ENCODE peak calls at places on chromosome 6, in six cellular contexts. B is activated B cell treated with CpG ODN at 0.5 μM for 24 hours, L is fibroblast of lung, P is RWPE1, H is B cell, V is GM06990. Z is an unnamed sample.

GRCh38 chr6:30272032-30272431 is 54.7 kb upstream of the TRIM39 start:
- DNase-seq in B (no peak), H (no peak), P (no peak), L (no peak), V (no peak), Z (no peak)

GRCh38 chr6:73002588-73002987 is 222.7 kb downstream of the KHDC1L start:
- DNase-seq in P (no peak), L (no peak), V (no peak), B (no peak), H (no peak), Z (no peak)

GRCh38 chr6:100664274-100665040 is 199.7 kb upstream of the SIM1 start:
- DNase-seq in P (peak), V (peak), L (peak), B (no peak), H (no peak), Z (peak)

GRCh38 chr6:116405663-116406329 is 35.0 kb downstream of the DSE start:
- DNase-seq in B (no peak), V (no peak), P (no peak), H (no peak), L (peak), Z (peak)

GRCh38 chr6:7042056-7042653 is 65.6 kb upstream of the RREB1 start:
- DNase-seq in L (peak), H (no peak), P (no peak), V (no peak), B (no peak), Z (no peak)

GRCh38 chr6:170449835-170450753 is 103.0 kb downstream of the PSMB1 start:
- DNase-seq in P (no peak), H (no peak), L (no peak), B (no peak), V (no peak), Z (no peak)

GRCh38 chr6:125947581-125947980 is 9.0 kb upstream of the HINT3 start:
- DNase-seq in V (no peak), B (no peak), P (peak), L (peak), H (no peak), Z (peak)

GRCh38 chr6:143513410-143513809 is 1.9 kb upstream of the FUCA2 start:
- DNase-seq in V (no peak), P (peak), B (no peak), H (peak), L (no peak), Z (no peak)

GRCh38 chr6:43708857-43709653 is 21.5 kb upstream of the MRPS18A start:
- DNase-seq in P (peak), L (peak), B (no peak), V (no peak), H (no peak), Z (peak)

GRCh38 chr6:140364916-140365315 is 990.5 kb upstream of the CITED2 start:
- DNase-seq in P (no peak), V (no peak), H (no peak), B (no peak), L (no peak), Z (no peak)

GRCh38 chr6:8108031-8108660 is 5.8 kb upstream of the EEF1E1 start:
- DNase-seq in B (no peak), V (no peak), P (peak), H (no peak), L (peak), Z (peak)

GRCh38 chr6:16450821-16451220 is 212.4 kb downstream of the GMPR start:
- DNase-seq in L (peak), B (no peak), V (no peak), H (no peak), P (no peak), Z (peak)

GRCh38 chr6:156727715-156728385 is 49.3 kb upstream of the ARID1B start:
- DNase-seq in B (no peak), P (no peak), H (no peak), L (no peak), V (no peak), Z (no peak)

GRCh38 chr6:13924146-13924948 is 405 bp upstream of the RNF182 start:
- DNase-seq in B (peak), V (peak), P (no peak), H (no peak), L (peak), Z (peak)

GRCh38 chr6:88586371-88587157 is 376.9 kb downstream of the RNGTT start:
- DNase-seq in B (no peak), P (no peak), V (no peak), H (no peak), L (peak), Z (peak)

GRCh38 chr6:81806793-81807565 is 54.5 kb upstream of the TENT5A start:
- DNase-seq in L (no peak), H (no peak), P (peak), B (no peak), V (no peak), Z (no peak)

DNA sequence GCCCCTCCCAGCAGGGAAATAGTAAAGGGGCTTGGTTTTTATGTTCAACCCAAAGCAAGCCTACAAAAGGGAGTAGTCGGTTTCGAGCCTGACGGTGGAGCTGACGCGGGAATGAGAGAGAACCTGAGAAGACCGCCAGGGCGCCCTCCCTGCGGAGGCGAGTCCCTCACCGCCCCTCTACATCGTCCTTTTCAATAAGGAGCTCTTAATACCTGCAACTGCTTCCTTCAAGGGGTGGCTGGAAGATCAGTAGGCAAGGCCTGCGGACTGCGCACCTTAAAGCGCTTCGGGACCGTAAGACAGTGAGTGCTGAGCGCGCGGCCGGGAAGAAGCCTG is 709 bp upstream of the ZNF76 start:
- DNase-seq in B (no peak), P (peak), L (peak), H (peak), V (no peak), Z (no peak)
- TF ChIP-seq CTCF in B (no peak), P (no peak), L (no peak), H (peak), V (no peak), Z (peak)

GRCh38 chr6:12115001-12115400 is 102.9 kb downstream of the HIVEP1 start:
- DNase-seq in H (no peak), B (no peak), L (no peak), V (no peak), P (no peak), Z (no peak)

GRCh38 chr6:12111271-12111670 is 99.2 kb downstream of the HIVEP1 start:
- DNase-seq in H (no peak), V (no peak), L (peak), B (no peak), P (no peak), Z (no peak)

GRCh38 chr6:12112540-12113189 is 100.6 kb downstream of the HIVEP1 start:
- DNase-seq in H (peak), B (no peak), P (no peak), L (peak), V (peak), Z (no peak)

GRCh38 chr6:12114055-12114503 is 102.0 kb downstream of the HIVEP1 start:
- DNase-seq in H (peak), P (no peak), V (peak), B (no peak), L (no peak), Z (no peak)

DNA sequence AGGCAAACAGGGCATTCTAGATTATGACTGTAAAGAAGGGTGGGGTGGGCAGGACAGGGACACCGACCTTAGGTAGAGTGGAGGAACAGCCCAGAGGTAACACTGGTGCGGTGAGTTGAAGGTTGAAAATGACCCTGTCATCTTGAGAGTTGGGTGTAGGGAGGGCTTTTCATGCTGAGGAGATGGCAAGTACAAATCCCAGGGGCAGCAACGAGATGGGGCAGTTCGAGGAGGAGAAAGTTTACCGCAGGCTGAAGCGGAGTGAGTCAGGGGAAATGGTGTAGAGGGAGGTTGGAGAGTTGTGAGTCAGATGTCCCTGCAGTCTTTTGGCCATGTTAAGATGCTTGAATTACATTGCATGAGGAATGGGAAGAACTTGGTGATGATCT is 101.1 kb downstream of the HIVEP1 start:
- DNase-seq in L (peak), V (peak), B (no peak), P (peak), H (peak), Z (peak)
- TF ChIP-seq CTCF in L (no peak), V (no peak), B (no peak), P (no peak), H (no peak), Z (no peak)

GRCh38 chr6:136538836-136539235 is 11.4 kb downstream of the MAP7 start:
- DNase-seq in H (no peak), B (no peak), P (no peak), V (no peak), L (no peak), Z (no peak)

GRCh38 chr6:136541395-136541794 is 8.8 kb downstream of the MAP7 start:
- DNase-seq in V (no peak), B (no peak), P (no peak), L (no peak), H (no peak), Z (no peak)

GRCh38 chr6:136535880-136536620 is 14.2 kb downstream of the MAP7 start:
- DNase-seq in V (no peak), H (no peak), P (no peak), B (no peak), L (no peak), Z (no peak)

GRCh38 chr6:136544326-136544725 is 5.9 kb downstream of the MAP7 start:
- DNase-seq in H (no peak), L (no peak), V (no peak), P (no peak), B (no peak), Z (no peak)

GRCh38 chr6:136539967-136540366 is 10.3 kb downstream of the MAP7 start:
- DNase-seq in B (no peak), H (no peak), P (no peak), V (no peak), L (no peak), Z (no peak)
- TF ChIP-seq CTCF in B (no peak), H (no peak), P (no peak), V (no peak), L (no peak), Z (no peak)

GRCh38 chr6:42569102-42570028 is 5.5 kb downstream of the UBR2 start:
- DNase-seq in P (peak), V (no peak), H (no peak), B (no peak), L (peak), Z (peak)

GRCh38 chr6:42571611-42572342 is 7.9 kb downstream of the UBR2 start:
- DNase-seq in H (no peak), L (no peak), P (no peak), V (no peak), B (no peak), Z (no peak)

GRCh38 chr6:42566614-42567208 is 2.9 kb downstream of the UBR2 start:
- DNase-seq in V (no peak), P (no peak), B (no peak), L (no peak), H (no peak), Z (no peak)

DNA sequence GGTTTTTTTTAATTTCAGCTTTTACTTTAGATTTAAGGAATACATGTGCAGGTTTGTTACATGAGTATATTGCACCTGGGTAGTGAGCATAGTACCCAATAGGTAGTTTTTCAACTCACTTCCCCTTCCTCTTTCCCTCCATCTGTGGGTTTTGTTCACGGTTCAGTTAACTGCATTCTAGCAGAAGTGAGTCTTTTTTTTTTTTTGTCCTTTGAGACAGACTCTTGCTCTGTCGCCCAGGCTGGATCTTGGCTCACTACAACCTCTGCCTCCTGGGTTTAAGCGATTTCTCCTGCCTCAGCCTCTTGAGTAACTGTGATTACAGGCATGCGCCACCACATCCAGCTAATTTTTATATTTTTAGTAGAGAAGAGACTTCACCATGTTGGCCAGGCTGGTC is 8.7 kb downstream of the UBR2 start:
- DNase-seq in H (peak), V (peak), L (no peak), B (peak), P (no peak), Z (no peak)
- TF ChIP-seq CTCF in H (no peak), V (no peak), L (no peak), B (no peak), P (no peak), Z (no peak)

GRCh38 chr6:86615299-86615698 is 322.0 kb upstream of the HTR1E start:
- DNase-seq in P (no peak), L (no peak), B (no peak), V (no peak), H (no peak), Z (no peak)

GRCh38 chr6:86619428-86619827 is 317.9 kb upstream of the HTR1E start:
- DNase-seq in V (no peak), L (no peak), H (no peak), B (no peak), P (no peak), Z (no peak)
- TF ChIP-seq CTCF in V (no peak), L (no peak), H (no peak), B (no peak), P (no peak), Z (no peak)

GRCh38 chr6:62707156-62707555 is 421.1 kb upstream of the KHDRBS2 start:
- DNase-seq in P (no peak), H (no peak), V (no peak), B (no peak), L (no peak), Z (no peak)
- TF ChIP-seq CTCF in P (no peak), H (no peak), V (no peak), B (no peak), L (no peak), Z (no peak)

DNA sequence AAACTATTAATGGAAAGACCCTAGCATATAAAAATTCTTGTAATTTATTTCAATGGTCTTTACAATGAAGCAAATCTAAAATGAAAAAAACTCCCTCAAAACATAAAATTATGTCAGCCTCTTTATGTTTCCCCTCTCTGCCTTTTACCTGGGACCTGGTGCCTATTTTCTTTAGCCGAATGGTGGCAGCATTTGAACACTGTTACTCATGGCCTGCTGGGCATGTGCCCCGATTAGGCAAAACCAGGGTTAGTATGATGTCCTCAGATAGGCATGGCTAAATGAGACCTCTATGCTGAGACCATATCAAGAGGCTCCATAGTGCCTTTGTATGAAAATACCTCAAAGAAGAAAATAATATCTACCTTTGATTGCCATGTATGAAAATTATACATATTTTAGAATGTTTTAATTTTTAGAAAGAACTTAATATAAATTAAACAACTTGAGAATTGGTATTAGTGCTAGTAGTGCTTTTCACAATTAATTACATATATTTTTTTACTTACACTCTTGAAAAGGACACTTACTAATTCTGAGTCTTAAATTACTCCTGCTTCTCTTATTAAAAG is 22.5 kb upstream of the C6orf58 start:
- DNase-seq in P (peak), V (no peak), L (peak), B (no peak), H (no peak), Z (peak)
- TF ChIP-seq CTCF in P (peak), V (peak), L (peak), B (no peak), H (no peak), Z (peak)

GRCh38 chr6:111361648-111362047 is 121.4 kb downstream of the REV3L start:
- DNase-seq in P (peak), H (no peak), V (no peak), B (no peak), L (peak), Z (peak)
- TF ChIP-seq CTCF in P (peak), H (no peak), V (peak), B (no peak), L (peak), Z (peak)

Z was measured in AG10803.